ENCODE peak calls at places on chromosomes 5 and 9, in nine cellular contexts. U, S, H, B, C, Z, O, R and L are unnamed samples. For H3K4me1, the result is how much of the 10 kb centered on the place peaks cover.

GRCh38 chr5:93150311-93151012 is 430.6 kb downstream of the NR2F1-AS1 start:
- DNase-seq in U (peak), S (no peak), H (no peak), B (no peak), C (no peak), Z (no peak), O (no peak), R (no peak), L (peak)

GRCh38 chr5:42855811-42856210 is 44.1 kb upstream of the SELENOP start:
- DNase-seq in U (no peak), S (no peak), H (no peak), B (peak), C (peak), Z (no peak), O (no peak), R (no peak), L (no peak)

GRCh38 chr5:72451771-72452505 is 55.3 kb downstream of the ZNF366 start:
- DNase-seq in U (peak), S (no peak), H (peak), B (peak), C (peak), Z (no peak), O (peak), R (no peak), L (peak)

GRCh38 chr5:149938272-149938671 is 6.3 kb downstream of the PDE6A start:
- DNase-seq in U (peak), S (peak), H (no peak), B (peak), C (no peak), Z (no peak), O (peak), R (no peak), L (no peak)

GRCh38 chr9:32502459-32502858 is 23.5 kb downstream of the RIGI start:
- DNase-seq in U (peak), S (peak), H (no peak), B (peak), C (no peak), Z (no peak), O (peak), R (peak), L (peak)

GRCh38 chr9:17004500-17004899 is 130.3 kb upstream of the CNTLN start:
- DNase-seq in U (peak), S (no peak), H (no peak), B (peak), C (no peak), Z (no peak), O (peak), R (no peak), L (peak)

GRCh38 chr5:6590581-6590980 is 42.3 kb downstream of the NSUN2 start:
- DNase-seq in U (no peak), S (no peak), H (no peak), B (no peak), C (no peak), Z (no peak), O (no peak), R (no peak), L (no peak)

GRCh38 chr9:32703635-32704034 is 68.2 kb upstream of the TAF1L start:
- DNase-seq in U (no peak), S (no peak), H (peak), B (no peak), C (peak), Z (peak), O (no peak), R (no peak), L (no peak)

GRCh38 chr5:44536650-44537260 is 147.5 kb upstream of the FGF10 start:
- DNase-seq in U (peak), S (peak), H (peak), B (peak), C (peak), Z (peak), O (peak), R (peak), L (no peak)

GRCh38 chr5:96493189-96493790 is 60.2 kb upstream of the PCSK1 start:
- DNase-seq in U (no peak), S (no peak), H (no peak), B (no peak), C (no peak), Z (no peak), O (no peak), R (no peak), L (peak)
- H3K4me1 ChIP-seq in U (under half), S (under half), H (under half), B (under half), C (under half), Z (under half), O (under half), R (under half), L (under half)

GRCh38 chr9:9914174-9914573 is 698.6 kb downstream of the PTPRD start:
- DNase-seq in U (no peak), S (no peak), H (no peak), B (no peak), C (no peak), Z (peak), O (no peak), R (no peak), L (no peak)
- H2AFZ ChIP-seq in U (no peak), S (peak), H (no peak), B (no peak), C (no peak), Z (no peak), O (no peak), R (no peak), L (no peak)

GRCh38 chr5:35819026-35819425 is 37.7 kb upstream of the IL7R start:
- DNase-seq in U (no peak), S (no peak), H (no peak), B (no peak), C (no peak), Z (no peak), O (no peak), R (no peak), L (no peak)

GRCh38 chr5:35821513-35821912 is 35.2 kb upstream of the IL7R start:
- DNase-seq in U (no peak), S (no peak), H (no peak), B (no peak), C (no peak), Z (no peak), O (no peak), R (no peak), L (no peak)

GRCh38 chr5:35822541-35822940 is 34.1 kb upstream of the IL7R start:
- DNase-seq in U (no peak), S (no peak), H (no peak), B (no peak), C (no peak), Z (no peak), O (no peak), R (no peak), L (no peak)

GRCh38 chr5:35819656-35820055 is 37.0 kb upstream of the IL7R start:
- DNase-seq in U (no peak), S (no peak), H (no peak), B (no peak), C (no peak), Z (no peak), O (no peak), R (no peak), L (no peak)

DNA sequence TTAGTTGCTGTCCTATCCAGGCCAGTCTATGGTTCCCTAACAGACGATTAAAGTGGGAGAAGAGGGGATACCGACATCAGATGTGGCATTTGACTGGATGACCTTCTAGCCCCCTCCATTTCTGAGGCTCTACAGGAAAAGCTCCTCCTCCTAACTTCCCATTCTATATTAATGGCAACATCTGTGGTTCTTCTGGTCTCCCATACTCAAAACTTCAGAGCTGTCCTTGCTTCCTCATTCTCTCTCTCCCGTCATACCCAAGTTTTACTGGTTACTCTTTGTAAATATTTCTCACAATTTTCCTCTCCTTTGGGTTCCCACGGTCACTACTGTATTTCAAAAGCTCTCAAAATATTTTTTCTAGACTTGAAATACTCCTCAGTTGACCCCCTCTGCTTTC is 36.0 kb upstream of the IL7R start:
- DNase-seq in U (no peak), S (no peak), H (no peak), B (no peak), C (no peak), Z (no peak), O (no peak), R (no peak), L (no peak)
- H3K4me1 ChIP-seq in U (under half), S (under half), H (under half), B (under half), C (under half), Z (under half), O (under half), R (under half), L (under half)

GRCh38 chr9:20732118-20732517 is 48.1 kb downstream of the FOCAD start:
- DNase-seq in U (peak), S (peak), H (no peak), B (no peak), C (no peak), Z (no peak), O (peak), R (no peak), L (no peak)
- H2AFZ ChIP-seq in U (no peak), S (no peak), H (no peak), B (no peak), C (no peak), Z (no peak), O (no peak), R (no peak), L (no peak)

GRCh38 chr9:94514722-94515121 is 40.2 kb upstream of the PCAT7 start:
- DNase-seq in U (no peak), S (no peak), H (no peak), B (no peak), C (no peak), Z (no peak), O (no peak), R (no peak), L (no peak)

GRCh38 chr9:94511134-94511942 is 43.5 kb upstream of the PCAT7 start:
- DNase-seq in U (no peak), S (no peak), H (peak), B (no peak), C (no peak), Z (no peak), O (no peak), R (no peak), L (no peak)

GRCh38 chr9:94517254-94517653 is 37.6 kb upstream of the PCAT7 start:
- DNase-seq in U (no peak), S (no peak), H (no peak), B (no peak), C (no peak), Z (no peak), O (no peak), R (no peak), L (no peak)

GRCh38 chr9:94507531-94508258 is 47.2 kb upstream of the PCAT7 start:
- DNase-seq in U (no peak), S (no peak), H (no peak), B (no peak), C (peak), Z (no peak), O (no peak), R (no peak), L (no peak)

GRCh38 chr9:94511943-94512265 is 43.0 kb upstream of the PCAT7 start:
- DNase-seq in U (no peak), S (no peak), H (no peak), B (no peak), C (no peak), Z (no peak), O (no peak), R (no peak), L (no peak)
- H3K4me1 ChIP-seq in U (under half), S (under half), H (half or more), B (under half), C (under half), Z (under half), O (under half), R (under half), L (under half)

DNA sequence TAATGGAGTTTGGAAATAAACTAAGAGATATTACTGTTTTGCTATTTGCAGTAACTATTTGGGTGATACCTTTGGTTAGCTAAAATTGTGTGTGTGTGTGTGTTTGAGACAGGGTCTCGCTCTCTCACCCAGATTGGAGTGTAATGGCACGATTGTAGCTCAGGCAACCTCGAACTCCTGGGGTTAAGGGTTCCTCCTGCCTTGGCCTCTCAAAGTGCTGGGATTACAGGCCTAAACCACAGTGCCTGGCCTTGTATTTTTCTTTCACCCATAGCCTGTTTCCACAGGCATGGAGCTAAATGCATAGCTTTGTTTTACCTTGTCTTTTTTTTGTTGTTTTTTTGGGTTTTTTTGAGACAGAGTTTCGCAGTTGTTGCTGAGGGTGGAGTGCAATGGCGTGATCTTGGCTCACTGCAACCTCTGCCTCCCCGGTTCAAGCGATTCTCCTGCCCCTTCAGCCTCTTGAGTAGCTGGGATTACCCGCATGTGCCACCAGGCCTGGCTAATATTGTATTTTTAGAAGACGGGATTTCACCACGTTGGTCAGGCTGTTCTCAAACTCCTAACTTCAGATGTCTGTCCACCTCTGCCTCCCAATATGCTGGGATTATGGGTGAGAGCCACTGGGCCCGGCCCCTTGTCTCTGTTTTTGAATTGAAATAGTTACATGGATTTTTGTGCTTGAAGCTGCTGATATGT is 5.6 kb downstream of the GPBP1 start:
- DNase-seq in U (no peak), S (peak), H (no peak), B (no peak), C (no peak), Z (no peak), O (no peak), R (no peak), L (no peak)
- H2AFZ ChIP-seq in U (no peak), S (no peak), H (no peak), B (no peak), C (no peak), Z (no peak), O (no peak), R (no peak), L (peak)

GRCh38 chr9:124968238-124968637 is 27.4 kb upstream of the GOLGA1 start:
- DNase-seq in U (no peak), S (no peak), H (no peak), B (no peak), C (no peak), Z (no peak), O (no peak), R (no peak), L (no peak)
- H3K4me1 ChIP-seq in U (under half), S (under half), H (under half), B (under half), C (under half), Z (under half), O (under half), R (under half), L (under half)